ENCODE peak calls at places on chromosome 4, in ten cellular contexts. U, Y, Q, P, X, V, C, K, F and A are unnamed samples.
A peak's percentile ranks its signal among the peaks of the same experiment; 100 is the strongest.

GRCh38 chr4:78369691-78370090 is 181.9 kb upstream of the ANXA3 start:
- DNase-seq in U (no peak), Y (no peak), Q (no peak), P (no peak), X (no peak), V (no peak), C (peak; percentile 13), K (no peak), F (no peak), A (no peak)

GRCh38 chr4:73841243-73841925 is 4.9 kb downstream of the CXCL6 start:
- DNase-seq in U (no peak), Y (no peak), Q (no peak), P (no peak), X (no peak), V (no peak), C (peak; percentile 48), K (no peak), F (no peak), A (no peak)

GRCh38 chr4:153620352-153620751 is 63.7 kb upstream of the TLR2 start:
- DNase-seq in U (no peak), Y (no peak), Q (no peak), P (peak; percentile 24), X (no peak), V (peak; percentile 16), C (no peak), K (no peak), F (no peak), A (no peak)

GRCh38 chr4:33060873-33061542 is 2340.8 kb downstream of the PCDH7 start:
- DNase-seq in U (peak; percentile 21), Y (peak; percentile 34), Q (no peak), P (peak; percentile 67), X (no peak), V (peak; percentile 7), C (peak; percentile 75), K (no peak), F (no peak), A (no peak)

GRCh38 chr4:189096717-189097116 is 844.0 kb upstream of the FRG1 start:
- DNase-seq in U (no peak), Y (no peak), Q (no peak), P (no peak), X (no peak), V (no peak), C (no peak), K (no peak), F (no peak), A (no peak)

GRCh38 chr4:41141910-41142309 is 72.4 kb downstream of the APBB2 start:
- DNase-seq in U (no peak), Y (no peak), Q (no peak), P (peak; percentile 97), X (no peak), V (no peak), C (peak; percentile 71), K (no peak), F (no peak), A (no peak)

GRCh38 chr4:36024901-36025610 is 219.3 kb downstream of the ARAP2 start:
- DNase-seq in U (no peak), Y (no peak), Q (no peak), P (no peak), X (no peak), V (no peak), C (no peak), K (no peak), F (no peak), A (no peak)

GRCh38 chr4:66769436-66769835 is 775.9 kb downstream of the CENPC start:
- DNase-seq in U (no peak), Y (no peak), Q (no peak), P (no peak), X (no peak), V (no peak), C (no peak), K (no peak), F (no peak), A (no peak)

GRCh38 chr4:20684852-20685763 is 15.2 kb upstream of the PACRGL start:
- DNase-seq in U (no peak), Y (no peak), Q (no peak), P (peak; percentile 56), X (no peak), V (peak; percentile 3), C (peak; percentile 49), K (no peak), F (no peak), A (no peak)

GRCh38 chr4:185013715-185014114 is 4.6 kb upstream of the HELT start:
- DNase-seq in U (no peak), Y (no peak), Q (no peak), P (no peak), X (no peak), V (no peak), C (no peak), K (no peak), F (no peak), A (no peak)

GRCh38 chr4:81366786-81367185 is 104.9 kb downstream of the RASGEF1B start:
- DNase-seq in U (no peak), Y (no peak), Q (no peak), P (no peak), X (no peak), V (no peak), C (no peak), K (no peak), F (no peak), A (no peak)

GRCh38 chr4:181832305-181832704 is 410.9 kb upstream of the TENM3 start:
- DNase-seq in U (no peak), Y (no peak), Q (no peak), P (peak; percentile 15), X (no peak), V (no peak), C (no peak), K (no peak), F (no peak), A (no peak)

GRCh38 chr4:183588169-183588675 is 70.8 kb downstream of the RWDD4 start:
- DNase-seq in U (peak; percentile 30), Y (no peak), Q (no peak), P (peak; percentile 96), X (no peak), V (peak; percentile 11), C (peak; percentile 21), K (no peak), F (no peak), A (peak; percentile 35)

GRCh38 chr4:34158883-34159282 is 2085.4 kb downstream of the ARAP2 start:
- DNase-seq in U (no peak), Y (no peak), Q (no peak), P (no peak), X (no peak), V (no peak), C (no peak), K (no peak), F (no peak), A (no peak)

DNA sequence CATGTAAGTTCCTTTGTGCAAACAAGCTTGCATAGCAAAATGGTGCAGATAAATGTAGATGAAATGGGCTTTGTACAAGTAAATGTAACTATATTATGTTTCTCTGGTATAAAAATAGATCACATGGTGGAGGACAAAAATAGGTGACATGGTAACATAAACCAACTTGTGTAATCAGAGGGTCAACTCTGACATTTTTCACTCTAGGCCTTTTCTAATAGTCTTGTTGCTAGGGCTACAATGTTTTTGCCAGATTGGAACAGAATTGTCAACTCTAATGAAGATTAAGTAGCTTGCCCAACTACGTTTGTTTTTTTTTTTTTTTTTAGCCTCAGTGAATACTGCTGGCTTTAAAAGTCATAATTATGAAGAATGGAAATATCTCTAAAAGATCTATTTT is 11.5 kb downstream of the MAD2L1 start:
- DNase-seq in U (no peak), Y (no peak), Q (no peak), P (peak; percentile 56), X (no peak), V (no peak), C (no peak), K (no peak), F (no peak), A (no peak)
- H3K27ac ChIP-seq in U (no peak overlapping the region), Y (no peak overlapping the region), Q (no peak overlapping the region), P (no peak overlapping the region), X (no peak overlapping the region), V (no peak overlapping the region), C (no peak overlapping the region), K (no peak overlapping the region), F (no peak overlapping the region), A (no peak overlapping the region)

DNA sequence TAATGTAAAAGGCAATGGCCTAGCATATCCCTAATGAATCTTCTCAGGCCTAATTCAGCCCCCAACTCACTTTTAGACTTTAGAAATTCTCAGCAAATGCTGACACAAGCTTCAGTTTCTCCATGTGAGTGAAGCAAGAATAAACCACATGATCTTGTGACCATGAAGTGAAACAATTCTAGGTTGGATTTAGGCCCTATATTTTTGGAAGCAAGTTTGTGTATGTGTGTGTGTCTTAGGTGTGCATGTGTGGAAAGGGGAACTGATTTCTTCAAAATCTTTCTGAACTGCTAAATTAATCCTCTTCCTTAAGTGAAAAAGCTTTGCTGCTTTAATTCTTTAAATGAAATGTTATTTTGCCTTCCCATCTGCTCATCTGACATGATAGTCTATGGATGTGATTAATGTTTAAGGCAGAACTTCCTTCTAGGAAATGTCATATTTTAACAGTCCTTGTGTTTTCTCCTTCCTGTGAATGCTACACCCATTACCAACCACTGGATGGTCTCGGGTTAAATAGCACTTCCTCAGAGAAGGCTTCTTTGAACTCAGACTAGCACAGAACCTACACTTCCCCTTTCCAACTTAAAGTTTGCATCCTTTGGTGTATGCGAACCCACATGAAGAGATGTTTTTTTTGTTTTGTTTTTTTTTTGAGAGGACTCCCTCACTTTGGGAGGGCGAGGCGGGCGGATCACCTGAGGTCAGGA is 1.2 kb upstream of the TMEM144 start:
- DNase-seq in U (no peak), Y (no peak), Q (no peak), P (no peak), X (no peak), V (no peak), C (peak; percentile 3), K (no peak), F (no peak), A (no peak)
- H3K27ac ChIP-seq in U (peak overlapping the region; percentile 87), Y (peak overlapping the region; percentile 70), Q (no peak overlapping the region), P (no peak overlapping the region), X (no peak overlapping the region), V (no peak overlapping the region), C (peak overlapping the region; percentile 89), K (peak overlapping the region; percentile 89), F (peak overlapping the region; percentile 89), A (peak overlapping the region; percentile 89)

GRCh38 chr4:137510866-137511265 is 21.4 kb downstream of the PCDH18 start:
- DNase-seq in U (no peak), Y (no peak), Q (no peak), P (peak; percentile 97), X (no peak), V (peak; percentile 74), C (peak; percentile 97), K (no peak), F (no peak), A (peak; percentile 71)
- H3K27ac ChIP-seq in U (no peak overlapping the region), Y (no peak overlapping the region), Q (no peak overlapping the region), P (no peak overlapping the region), X (no peak overlapping the region), V (no peak overlapping the region), C (no peak overlapping the region), K (no peak overlapping the region), F (no peak overlapping the region), A (peak overlapping the region; percentile 79)

GRCh38 chr4:158827475-158828085 is 58.8 kb downstream of the FNIP2 start:
- DNase-seq in U (no peak), Y (no peak), Q (no peak), P (no peak), X (no peak), V (no peak), C (no peak), K (peak; percentile 56), F (no peak), A (no peak)
- H3K27ac ChIP-seq in U (peak overlapping the region; percentile 84), Y (peak overlapping the region; percentile 78), Q (no peak overlapping the region), P (no peak overlapping the region), X (no peak overlapping the region), V (no peak overlapping the region), C (peak overlapping the region; percentile 87), K (peak overlapping the region; percentile 75), F (peak overlapping the region; percentile 72), A (no peak overlapping the region)